ENCODE peak calls at places on chromosome 11, in ten cellular contexts. V, S, C, T, X, B, W, D, Y and K are unnamed samples.

GRCh38 chr11:32500001-32500400 is 64.7 kb upstream of the WT1 start:
- DNase-seq in V (no peak), S (no peak), C (no peak), T (no peak), X (no peak), B (no peak), W (no peak), D (no peak), Y (no peak), K (no peak)

GRCh38 chr11:124233376-124233775 is 7.5 kb upstream of the OR8G1 start:
- DNase-seq in V (no peak), S (no peak), C (no peak), T (no peak), X (no peak), B (no peak), W (no peak), D (no peak), Y (no peak), K (no peak)

GRCh38 chr11:72528121-72528520 is 93.8 kb upstream of the CLPB start:
- DNase-seq in V (no peak), S (no peak), C (no peak), T (no peak), X (no peak), B (no peak), W (no peak), D (no peak), Y (no peak), K (no peak)

GRCh38 chr11:64917663-64917995 is 620 bp upstream of the ATG2A start:
- DNase-seq in V (no peak), S (no peak), C (no peak), T (no peak), X (no peak), B (no peak), W (no peak), D (no peak), Y (no peak), K (no peak)

GRCh38 chr11:66343176-66343575 is 1.7 kb downstream of the BRMS1 start:
- DNase-seq in V (no peak), S (no peak), C (no peak), T (no peak), X (no peak), B (no peak), W (no peak), D (no peak), Y (no peak), K (no peak)

GRCh38 chr11:14223636-14224035 is 135.3 kb downstream of the RRAS2 start:
- DNase-seq in V (no peak), S (no peak), C (no peak), T (no peak), X (no peak), B (no peak), W (no peak), D (no peak), Y (no peak), K (no peak)

GRCh38 chr11:62850911-62851806 is 11.8 kb upstream of the WDR74 start:
- DNase-seq in V (no peak), S (no peak), C (no peak), T (no peak), X (peak), B (no peak), W (no peak), D (peak), Y (no peak), K (no peak)

GRCh38 chr11:85717360-85717927 is 31.4 kb upstream of the CCDC89 start:
- DNase-seq in V (no peak), S (no peak), C (no peak), T (no peak), X (no peak), B (no peak), W (no peak), D (no peak), Y (no peak), K (no peak)

GRCh38 chr11:3796796-3797328 is 492 bp downstream of the NUP98 start:
- DNase-seq in V (no peak), S (peak), C (no peak), T (no peak), X (peak), B (peak), W (no peak), D (no peak), Y (no peak), K (no peak)

GRCh38 chr11:113626736-113627135 is 79.4 kb downstream of the TMPRSS5 start:
- DNase-seq in V (no peak), S (no peak), C (no peak), T (no peak), X (no peak), B (no peak), W (no peak), D (no peak), Y (no peak), K (no peak)

GRCh38 chr11:113715882-113716625 is 9.9 kb upstream of the TMPRSS5 start:
- DNase-seq in V (no peak), S (no peak), C (no peak), T (no peak), X (no peak), B (no peak), W (no peak), D (no peak), Y (no peak), K (no peak)

GRCh38 chr11:63478896-63479295 is 12.1 kb downstream of the PLAAT5 start:
- DNase-seq in V (peak), S (peak), C (peak), T (peak), X (peak), B (peak), W (peak), D (peak), Y (peak), K (peak)

GRCh38 chr11:20634781-20635180 is 34.6 kb upstream of the NELL1 start:
- DNase-seq in V (no peak), S (no peak), C (no peak), T (no peak), X (no peak), B (no peak), W (no peak), D (no peak), Y (no peak), K (no peak)

GRCh38 chr11:47443028-47443700 is 5.8 kb downstream of the RAPSN start:
- DNase-seq in V (no peak), S (no peak), C (no peak), T (no peak), X (peak), B (no peak), W (no peak), D (no peak), Y (no peak), K (no peak)

GRCh38 chr11:96456111-96456510 is 66.3 kb downstream of the JRKL start:
- DNase-seq in V (no peak), S (no peak), C (no peak), T (no peak), X (no peak), B (no peak), W (no peak), D (no peak), Y (no peak), K (no peak)

GRCh38 chr11:70398834-70399680 is 728 bp downstream of the CTTN start:
- DNase-seq in V (no peak), S (no peak), C (no peak), T (no peak), X (peak), B (no peak), W (no peak), D (peak), Y (no peak), K (no peak)

GRCh38 chr11:104073950-104074349 is 37.5 kb downstream of the DDI1 start:
- DNase-seq in V (peak), S (no peak), C (no peak), T (no peak), X (peak), B (no peak), W (no peak), D (no peak), Y (no peak), K (no peak)

GRCh38 chr11:122229611-122230386 is 113.8 kb upstream of the BLID start:
- DNase-seq in V (no peak), S (no peak), C (no peak), T (no peak), X (no peak), B (peak), W (no peak), D (no peak), Y (no peak), K (no peak)

GRCh38 chr11:47233989-47234668 is 14.5 kb downstream of the ACP2 start:
- DNase-seq in V (peak), S (no peak), C (no peak), T (peak), X (peak), B (no peak), W (no peak), D (no peak), Y (no peak), K (no peak)

GRCh38 chr11:7573558-7574296 is 59.9 kb downstream of the PPFIBP2 start:
- DNase-seq in V (no peak), S (no peak), C (no peak), T (no peak), X (no peak), B (no peak), W (no peak), D (no peak), Y (no peak), K (no peak)

GRCh38 chr11:134052395-134052987 is 16.4 kb upstream of the JAM3 start:
- DNase-seq in V (no peak), S (no peak), C (no peak), T (no peak), X (no peak), B (no peak), W (no peak), D (no peak), Y (no peak), K (no peak)

GRCh38 chr11:117328414-117329010 is 858 bp downstream of the CEP164 start:
- DNase-seq in V (peak), S (no peak), C (no peak), T (no peak), X (peak), B (no peak), W (no peak), D (peak), Y (no peak), K (no peak)

GRCh38 chr11:113906038-113906437 is 1.4 kb downstream of the HTR3B start:
- DNase-seq in V (peak), S (no peak), C (no peak), T (no peak), X (peak), B (no peak), W (no peak), D (no peak), Y (no peak), K (no peak)

GRCh38 chr11:76524461-76524860 is 79.6 kb downstream of the EMSY start:
- DNase-seq in V (peak), S (no peak), C (no peak), T (no peak), X (no peak), B (no peak), W (no peak), D (no peak), Y (no peak), K (no peak)

GRCh38 chr11:70819022-70819421 is 420.7 kb downstream of the CTTN start:
- DNase-seq in V (no peak), S (no peak), C (no peak), T (no peak), X (no peak), B (no peak), W (no peak), D (no peak), Y (no peak), K (no peak)

GRCh38 chr11:70782401-70782913 is 384.1 kb downstream of the CTTN start:
- DNase-seq in V (no peak), S (no peak), C (no peak), T (no peak), X (no peak), B (no peak), W (no peak), D (no peak), Y (no peak), K (no peak)

GRCh38 chr11:46112961-46113617 is 8.2 kb downstream of the PHF21A start:
- DNase-seq in V (peak), S (peak), C (no peak), T (no peak), X (peak), B (no peak), W (no peak), D (no peak), Y (no peak), K (peak)

GRCh38 chr11:76123243-76123642 is 83.1 kb downstream of the WNT11 start:
- DNase-seq in V (peak), S (no peak), C (no peak), T (no peak), X (no peak), B (no peak), W (no peak), D (no peak), Y (no peak), K (no peak)

GRCh38 chr11:9575531-9576240 is 2.2 kb downstream of the WEE1 start:
- DNase-seq in V (no peak), S (no peak), C (no peak), T (no peak), X (no peak), B (no peak), W (no peak), D (no peak), Y (no peak), K (no peak)

GRCh38 chr11:32774081-32774480 is 20.4 kb downstream of the CCDC73 start:
- DNase-seq in V (no peak), S (no peak), C (no peak), T (no peak), X (no peak), B (no peak), W (no peak), D (no peak), Y (no peak), K (no peak)

GRCh38 chr11:115845872-115846271 is 341.7 kb upstream of the CADM1 start:
- DNase-seq in V (no peak), S (no peak), C (no peak), T (no peak), X (no peak), B (no peak), W (no peak), D (no peak), Y (no peak), K (no peak)

GRCh38 chr11:120227228-120227852 is 12.6 kb upstream of the POU2F3 start:
- DNase-seq in V (no peak), S (no peak), C (no peak), T (no peak), X (no peak), B (no peak), W (no peak), D (no peak), Y (no peak), K (no peak)

GRCh38 chr11:90241414-90241813 is 18.6 kb upstream of the CHORDC1 start:
- DNase-seq in V (no peak), S (no peak), C (no peak), T (no peak), X (no peak), B (no peak), W (no peak), D (no peak), Y (no peak), K (no peak)

GRCh38 chr11:29214833-29215232 is 802.0 kb downstream of the KCNA4 start:
- DNase-seq in V (peak), S (no peak), C (no peak), T (no peak), X (no peak), B (no peak), W (no peak), D (no peak), Y (no peak), K (no peak)

GRCh38 chr11:28598531-28598930 is 490.3 kb downstream of the METTL15 start:
- DNase-seq in V (no peak), S (no peak), C (no peak), T (no peak), X (no peak), B (no peak), W (no peak), D (no peak), Y (no peak), K (no peak)

GRCh38 chr11:46949297-46949696 is 12.7 kb downstream of the CSTPP1 start:
- DNase-seq in V (no peak), S (no peak), C (no peak), T (no peak), X (no peak), B (no peak), W (no peak), D (no peak), Y (no peak), K (no peak)

GRCh38 chr11:12674936-12675696 is 895 bp downstream of the TEAD1 start:
- DNase-seq in V (no peak), S (no peak), C (no peak), T (no peak), X (peak), B (peak), W (no peak), D (no peak), Y (no peak), K (no peak)

GRCh38 chr11:4161305-4161704 is 66.7 kb downstream of the RRM1 start:
- DNase-seq in V (no peak), S (no peak), C (no peak), T (no peak), X (no peak), B (no peak), W (no peak), D (no peak), Y (no peak), K (no peak)

GRCh38 chr11:87281496-87281895 is 243.8 kb downstream of the TMEM135 start:
- DNase-seq in V (peak), S (no peak), C (no peak), T (no peak), X (no peak), B (no peak), W (no peak), D (no peak), Y (no peak), K (no peak)